ENCODE peak calls at places on chromosome 19, in ten cellular contexts. One of them, this sample, is unnamed.

GRCh38 chr19:47729799-47730520 is 15.4 kb upstream of the NOP53 start:
- DNase-seq in NB4: peak
- DNase-seq in heart left ventricle: peak
- DNase-seq in adrenal gland: peak
- DNase-seq in Peyer's patch: no peak
- DNase-seq in GM12891: no peak
- DNase-seq in tibial nerve: peak
- DNase-seq in ovary: peak
- DNase-seq in uterus: peak
- DNase-seq in K562: peak
- DNase-seq in this sample: no peak

GRCh38 chr19:48123907-48124675 is 13.5 kb upstream of the PLA2G4C start:
- DNase-seq in NB4: peak
- DNase-seq in heart left ventricle: no peak
- DNase-seq in adrenal gland: no peak
- DNase-seq in Peyer's patch: no peak
- DNase-seq in GM12891: no peak
- DNase-seq in tibial nerve: no peak
- DNase-seq in ovary: no peak
- DNase-seq in uterus: no peak
- DNase-seq in K562: no peak
- DNase-seq in this sample: peak

GRCh38 chr19:22137791-22138190 is 59.0 kb downstream of the ZNF676 start:
- DNase-seq in NB4: no peak
- DNase-seq in heart left ventricle: no peak
- DNase-seq in adrenal gland: no peak
- DNase-seq in Peyer's patch: no peak
- DNase-seq in GM12891: no peak
- DNase-seq in tibial nerve: no peak
- DNase-seq in ovary: no peak
- DNase-seq in uterus: no peak
- DNase-seq in K562: no peak
- DNase-seq in this sample: no peak

GRCh38 chr19:45153339-45154063 is 7.3 kb downstream of the NKPD1 start:
- DNase-seq in NB4: peak
- DNase-seq in heart left ventricle: peak
- DNase-seq in adrenal gland: peak
- DNase-seq in Peyer's patch: no peak
- DNase-seq in GM12891: no peak
- DNase-seq in tibial nerve: no peak
- DNase-seq in ovary: peak
- DNase-seq in uterus: peak
- DNase-seq in K562: peak
- DNase-seq in this sample: no peak

GRCh38 chr19:7426986-7427385 is 61.8 kb downstream of the PEX11G start:
- DNase-seq in NB4: no peak
- DNase-seq in heart left ventricle: no peak
- DNase-seq in adrenal gland: no peak
- DNase-seq in Peyer's patch: no peak
- DNase-seq in GM12891: no peak
- DNase-seq in tibial nerve: no peak
- DNase-seq in ovary: no peak
- DNase-seq in uterus: no peak
- DNase-seq in K562: no peak
- DNase-seq in this sample: no peak

GRCh38 chr19:58570770-58571574 is 2.2 kb downstream of the MZF1 start:
- DNase-seq in NB4: peak
- DNase-seq in heart left ventricle: peak
- DNase-seq in adrenal gland: peak
- DNase-seq in Peyer's patch: peak
- DNase-seq in GM12891: no peak
- DNase-seq in tibial nerve: peak
- DNase-seq in ovary: peak
- DNase-seq in uterus: peak
- DNase-seq in K562: no peak
- DNase-seq in this sample: no peak

GRCh38 chr19:39167461-39168257 is 29.1 kb upstream of the NCCRP1 start:
- DNase-seq in NB4: no peak
- DNase-seq in heart left ventricle: no peak
- DNase-seq in adrenal gland: no peak
- DNase-seq in Peyer's patch: no peak
- DNase-seq in GM12891: no peak
- DNase-seq in tibial nerve: no peak
- DNase-seq in ovary: no peak
- DNase-seq in uterus: no peak
- DNase-seq in K562: no peak
- DNase-seq in this sample: no peak

GRCh38 chr19:42207767-42208259 is 9.7 kb downstream of the DEDD2 start:
- DNase-seq in NB4: peak
- DNase-seq in heart left ventricle: no peak
- DNase-seq in adrenal gland: no peak
- DNase-seq in Peyer's patch: no peak
- DNase-seq in GM12891: no peak
- DNase-seq in tibial nerve: no peak
- DNase-seq in ovary: no peak
- DNase-seq in uterus: no peak
- DNase-seq in K562: peak
- DNase-seq in this sample: peak

GRCh38 chr19:32581704-32582164 is 744 bp downstream of the PDCD5 start:
- DNase-seq in NB4: peak
- DNase-seq in heart left ventricle: peak
- DNase-seq in adrenal gland: peak
- DNase-seq in Peyer's patch: no peak
- DNase-seq in GM12891: no peak
- DNase-seq in tibial nerve: no peak
- DNase-seq in ovary: peak
- DNase-seq in uterus: no peak
- DNase-seq in K562: peak
- DNase-seq in this sample: peak

GRCh38 chr19:17706750-17707181 is 12.5 kb upstream of the MAP1S start:
- DNase-seq in NB4: no peak
- DNase-seq in heart left ventricle: no peak
- DNase-seq in adrenal gland: no peak
- DNase-seq in Peyer's patch: no peak
- DNase-seq in GM12891: no peak
- DNase-seq in tibial nerve: no peak
- DNase-seq in ovary: no peak
- DNase-seq in uterus: no peak
- DNase-seq in K562: peak
- DNase-seq in this sample: no peak

GRCh38 chr19:35845215-35846037 is 6.9 kb downstream of the NPHS1 start:
- DNase-seq in NB4: no peak
- DNase-seq in heart left ventricle: no peak
- DNase-seq in adrenal gland: no peak
- DNase-seq in Peyer's patch: peak
- DNase-seq in GM12891: no peak
- DNase-seq in tibial nerve: no peak
- DNase-seq in ovary: no peak
- DNase-seq in uterus: no peak
- DNase-seq in K562: peak
- DNase-seq in this sample: no peak

GRCh38 chr19:42023121-42023942 is 29.3 kb upstream of the ATP1A3 start:
- DNase-seq in NB4: peak
- DNase-seq in heart left ventricle: no peak
- DNase-seq in adrenal gland: no peak
- DNase-seq in Peyer's patch: no peak
- DNase-seq in GM12891: no peak
- DNase-seq in tibial nerve: no peak
- DNase-seq in ovary: no peak
- DNase-seq in uterus: no peak
- DNase-seq in K562: peak
- DNase-seq in this sample: no peak

GRCh38 chr19:35872180-35872579 is 3.8 kb downstream of the APLP1 start:
- DNase-seq in NB4: no peak
- DNase-seq in heart left ventricle: no peak
- DNase-seq in adrenal gland: no peak
- DNase-seq in Peyer's patch: no peak
- DNase-seq in GM12891: no peak
- DNase-seq in tibial nerve: no peak
- DNase-seq in ovary: no peak
- DNase-seq in uterus: no peak
- DNase-seq in K562: no peak
- DNase-seq in this sample: no peak

GRCh38 chr19:58474291-58474996 is 1.7 kb upstream of the ZNF446 start:
- DNase-seq in NB4: no peak
- DNase-seq in heart left ventricle: no peak
- DNase-seq in adrenal gland: no peak
- DNase-seq in Peyer's patch: no peak
- DNase-seq in GM12891: no peak
- DNase-seq in tibial nerve: no peak
- DNase-seq in ovary: no peak
- DNase-seq in uterus: no peak
- DNase-seq in K562: no peak
- DNase-seq in this sample: peak

GRCh38 chr19:3699071-3699740 is 1.1 kb downstream of the PIP5K1C start:
- DNase-seq in NB4: peak
- DNase-seq in heart left ventricle: peak
- DNase-seq in adrenal gland: peak
- DNase-seq in Peyer's patch: no peak
- DNase-seq in GM12891: peak
- DNase-seq in tibial nerve: peak
- DNase-seq in ovary: no peak
- DNase-seq in uterus: peak
- DNase-seq in K562: peak
- DNase-seq in this sample: peak

GRCh38 chr19:8245869-8246835 is 37.0 kb downstream of the CERS4 start:
- DNase-seq in NB4: no peak
- DNase-seq in heart left ventricle: no peak
- DNase-seq in adrenal gland: no peak
- DNase-seq in Peyer's patch: no peak
- DNase-seq in GM12891: no peak
- DNase-seq in tibial nerve: no peak
- DNase-seq in ovary: no peak
- DNase-seq in uterus: no peak
- DNase-seq in K562: no peak
- DNase-seq in this sample: no peak

GRCh38 chr19:13884726-13885591 is 8.0 kb downstream of the NANOS3 start:
- DNase-seq in NB4: no peak
- DNase-seq in heart left ventricle: no peak
- DNase-seq in adrenal gland: no peak
- DNase-seq in Peyer's patch: peak
- DNase-seq in GM12891: no peak
- DNase-seq in tibial nerve: peak
- DNase-seq in ovary: no peak
- DNase-seq in uterus: no peak
- DNase-seq in K562: no peak
- DNase-seq in this sample: no peak
- TF ChIP-seq POLR2A in NB4: no peak
- TF ChIP-seq POLR2A in heart left ventricle: no peak
- TF ChIP-seq POLR2A in adrenal gland: no peak
- TF ChIP-seq POLR2A in Peyer's patch: peak
- TF ChIP-seq POLR2A in GM12891: no peak
- TF ChIP-seq POLR2A in tibial nerve: no peak
- TF ChIP-seq POLR2A in ovary: no peak
- TF ChIP-seq POLR2A in uterus: no peak
- TF ChIP-seq POLR2A in K562: no peak
- TF ChIP-seq POLR2A in this sample: no peak

DNA sequence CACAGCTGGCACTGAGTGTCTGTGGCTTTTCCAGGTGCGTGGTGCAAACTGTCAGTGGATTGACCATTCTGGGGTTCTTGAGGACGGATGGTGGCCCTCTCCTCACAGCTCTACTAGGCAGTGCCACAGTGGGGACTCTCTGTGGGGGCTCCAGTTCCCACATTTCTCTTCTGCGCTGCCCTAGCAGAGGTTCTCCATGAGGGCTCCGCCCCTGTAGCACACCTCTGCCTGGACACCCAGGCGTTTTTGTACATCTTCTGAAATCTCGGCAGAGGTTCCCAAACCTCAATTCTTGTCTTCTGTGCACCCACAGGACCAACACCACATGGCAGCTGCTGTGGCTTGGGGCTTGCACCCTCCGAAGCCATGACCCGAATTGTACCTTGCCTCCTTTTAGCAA is 9.2 kb downstream of the ZNF627 start:
- DNase-seq in NB4: no peak
- DNase-seq in heart left ventricle: no peak
- DNase-seq in adrenal gland: no peak
- DNase-seq in Peyer's patch: no peak
- DNase-seq in GM12891: no peak
- DNase-seq in tibial nerve: no peak
- DNase-seq in ovary: no peak
- DNase-seq in uterus: no peak
- DNase-seq in K562: no peak
- DNase-seq in this sample: no peak
- TF ChIP-seq POLR2A in NB4: no peak
- TF ChIP-seq POLR2A in heart left ventricle: no peak
- TF ChIP-seq POLR2A in adrenal gland: no peak
- TF ChIP-seq POLR2A in Peyer's patch: no peak
- TF ChIP-seq POLR2A in GM12891: no peak
- TF ChIP-seq POLR2A in tibial nerve: no peak
- TF ChIP-seq POLR2A in ovary: no peak
- TF ChIP-seq POLR2A in uterus: no peak
- TF ChIP-seq POLR2A in K562: peak
- TF ChIP-seq POLR2A in this sample: no peak

DNA sequence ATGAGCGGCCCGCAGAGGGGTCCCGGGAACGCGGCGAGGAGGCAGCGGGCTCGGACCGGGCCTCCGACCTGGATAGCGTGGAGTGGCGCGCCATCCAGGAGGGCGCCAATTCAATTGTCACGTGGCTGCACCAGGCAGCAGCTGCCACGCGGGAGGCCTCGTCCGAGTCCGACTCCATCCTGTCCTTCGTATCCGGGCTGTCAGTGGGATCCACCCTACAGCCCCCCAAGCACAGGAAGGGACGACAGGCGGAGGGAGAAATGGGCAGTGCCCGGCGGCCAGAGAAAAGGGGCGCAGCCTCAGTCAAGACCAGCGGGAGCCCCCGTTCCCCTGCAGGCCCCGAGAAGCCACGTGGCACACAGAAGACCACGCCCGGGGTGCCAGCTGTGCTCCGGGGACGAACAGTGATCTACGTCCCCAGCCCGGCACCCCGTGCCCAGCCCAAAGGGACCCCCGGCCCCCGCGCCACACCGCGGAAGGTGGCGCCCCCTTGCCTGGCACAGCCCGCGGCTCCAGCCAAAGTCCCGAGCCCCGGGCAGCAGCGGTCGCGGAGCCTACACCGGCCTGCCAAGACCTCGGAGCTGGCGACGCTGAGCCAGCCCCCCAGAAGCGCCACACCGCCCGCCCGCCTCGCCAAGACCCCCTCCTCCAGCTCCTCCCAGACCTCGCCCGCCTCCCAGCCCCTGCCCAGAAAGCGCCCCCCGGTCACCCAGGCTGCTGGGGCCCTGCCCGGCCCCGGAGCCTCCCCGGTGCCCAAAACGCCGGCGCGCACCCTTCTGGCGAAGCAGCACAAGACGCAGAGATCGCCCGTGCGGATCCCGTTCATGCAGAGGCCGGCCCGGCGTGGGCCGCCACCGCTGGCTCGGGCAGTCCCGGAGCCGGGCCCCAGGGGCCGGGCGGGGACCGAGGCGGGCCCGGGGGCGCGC is 10.5 kb downstream of the C19orf25 start:
- DNase-seq in NB4: no peak
- DNase-seq in heart left ventricle: no peak
- DNase-seq in adrenal gland: no peak
- DNase-seq in Peyer's patch: no peak
- DNase-seq in GM12891: no peak
- DNase-seq in tibial nerve: no peak
- DNase-seq in ovary: no peak
- DNase-seq in uterus: no peak
- DNase-seq in K562: no peak
- DNase-seq in this sample: no peak
- TF ChIP-seq POLR2A in NB4: no peak
- TF ChIP-seq POLR2A in heart left ventricle: no peak
- TF ChIP-seq POLR2A in adrenal gland: no peak
- TF ChIP-seq POLR2A in Peyer's patch: no peak
- TF ChIP-seq POLR2A in GM12891: no peak
- TF ChIP-seq POLR2A in tibial nerve: no peak
- TF ChIP-seq POLR2A in ovary: no peak
- TF ChIP-seq POLR2A in uterus: no peak
- TF ChIP-seq POLR2A in K562: no peak
- TF ChIP-seq POLR2A in this sample: no peak

GRCh38 chr19:54159352-54160181 is at the start of gene LENG1:
- DNase-seq in NB4: peak
- DNase-seq in heart left ventricle: peak
- DNase-seq in adrenal gland: peak
- DNase-seq in Peyer's patch: peak
- DNase-seq in GM12891: peak
- DNase-seq in tibial nerve: peak
- DNase-seq in ovary: peak
- DNase-seq in uterus: peak
- DNase-seq in K562: peak
- DNase-seq in this sample: peak
- TF ChIP-seq POLR2A in NB4: peak
- TF ChIP-seq POLR2A in heart left ventricle: peak
- TF ChIP-seq POLR2A in adrenal gland: peak
- TF ChIP-seq POLR2A in Peyer's patch: peak
- TF ChIP-seq POLR2A in GM12891: peak
- TF ChIP-seq POLR2A in tibial nerve: peak
- TF ChIP-seq POLR2A in ovary: peak
- TF ChIP-seq POLR2A in uterus: peak
- TF ChIP-seq POLR2A in K562: peak
- TF ChIP-seq POLR2A in this sample: peak